ENCODE peak calls at places on chromosomes 5 and 9, in four cellular contexts. Y is effector memory CD4-positive, alpha-beta T cell; N is RPMI8226; E is HAP-1. Q is an unnamed sample.

GRCh38 chr5:190366-191035 is 794 bp upstream of the LRRC14B start:
- DNase-seq in Y (no peak), N (peak; percentile 56), E (no peak), Q (no peak)

GRCh38 chr5:116411101-116411571 is 163.5 kb downstream of the SEMA6A start:
- DNase-seq in Y (no peak), N (no peak), E (no peak), Q (no peak)

GRCh38 chr5:96280946-96281393 is 152.1 kb downstream of the PCSK1 start:
- DNase-seq in Y (no peak), N (no peak), E (no peak), Q (no peak)

GRCh38 chr9:79477955-79478751 is 93.6 kb upstream of the TLE4 start:
- DNase-seq in Y (no peak), N (peak; percentile 3), E (no peak), Q (peak; percentile 26)

GRCh38 chr5:4555739-4556285 is 584.3 kb upstream of the ADAMTS16 start:
- DNase-seq in Y (no peak), N (no peak), E (no peak), Q (no peak)

GRCh38 chr9:130343445-130343918 is 77.9 kb downstream of the HMCN2 start:
- DNase-seq in Y (no peak), N (no peak), E (no peak), Q (peak; percentile 60)

GRCh38 chr5:969421-969839 is 39.2 kb upstream of the NKD2 start:
- DNase-seq in Y (no peak), N (no peak), E (no peak), Q (no peak)

GRCh38 chr5:9658726-9659125 is 28.6 kb upstream of the TAS2R1 start:
- DNase-seq in Y (no peak), N (no peak), E (no peak), Q (no peak)

GRCh38 chr5:51691538-51691937 is 308.3 kb downstream of the ISL1 start:
- DNase-seq in Y (no peak), N (no peak), E (peak; percentile 95), Q (no peak)

GRCh38 chr5:107157811-107158210 is 512.9 kb downstream of the EFNA5 start:
- DNase-seq in Y (no peak), N (no peak), E (no peak), Q (no peak)

GRCh38 chr9:132698989-132699388 is 28.7 kb downstream of the GTF3C4 start:
- DNase-seq in Y (no peak), N (no peak), E (no peak), Q (no peak)

GRCh38 chr5:164617290-164617689 is 1111.9 kb downstream of the MAT2B start:
- DNase-seq in Y (no peak), N (no peak), E (no peak), Q (no peak)

GRCh38 chr9:110069326-110070248 is 138.4 kb downstream of the C9orf152 start:
- DNase-seq in Y (no peak), N (no peak), E (no peak), Q (no peak)

GRCh38 chr9:114524401-114524800 is 19.1 kb upstream of the WHRN start:
- DNase-seq in Y (no peak), N (no peak), E (no peak), Q (no peak)

GRCh38 chr5:3120013-3120412 is 368.5 kb upstream of the IRX2 start:
- DNase-seq in Y (no peak), N (no peak), E (no peak), Q (no peak)

GRCh38 chr9:16925426-16925825 is 55.0 kb upstream of the BNC2 start:
- DNase-seq in Y (no peak), N (no peak), E (no peak), Q (no peak)

GRCh38 chr9:115250646-115251045 is 132.7 kb upstream of the TNC start:
- DNase-seq in Y (no peak), N (no peak), E (no peak), Q (no peak)

GRCh38 chr9:78295731-78296130 is 1.2 kb upstream of the PSAT1 start:
- DNase-seq in Y (no peak), N (no peak), E (no peak), Q (no peak)

GRCh38 chr9:102966999-102967398 is 28.1 kb upstream of the CYLC2 start:
- DNase-seq in Y (no peak), N (no peak), E (no peak), Q (no peak)

GRCh38 chr9:14315754-14316573 is 2.0 kb upstream of the NFIB start:
- DNase-seq in Y (no peak), N (no peak), E (peak; percentile 71), Q (peak; percentile 48)

GRCh38 chr9:105154723-105155191 is 89.7 kb upstream of the SLC44A1 start:
- DNase-seq in Y (no peak), N (no peak), E (no peak), Q (no peak)

GRCh38 chr5:72693001-72693442 is 123.4 kb upstream of the TNPO1 start:
- DNase-seq in Y (no peak), N (no peak), E (no peak), Q (no peak)

GRCh38 chr5:77292026-77292757 is 81.7 kb downstream of the PDE8B start:
- DNase-seq in Y (no peak), N (no peak), E (no peak), Q (no peak)

GRCh38 chr5:3122216-3122615 is 370.7 kb upstream of the IRX2 start:
- DNase-seq in Y (no peak), N (no peak), E (no peak), Q (no peak)

GRCh38 chr9:129405089-129405830 is 215.6 kb downstream of the C9orf50 start:
- DNase-seq in Y (no peak), N (no peak), E (no peak), Q (no peak)

GRCh38 chr9:134477927-134478326 is 151.7 kb downstream of the RXRA start:
- DNase-seq in Y (no peak), N (no peak), E (no peak), Q (no peak)

GRCh38 chr9:137077758-137078693 is 709 bp downstream of the UAP1L1 start:
- DNase-seq in Y (no peak), N (no peak), E (no peak), Q (no peak)

GRCh38 chr9:34809504-34810186 is 99.7 kb upstream of the CCL21 start:
- DNase-seq in Y (no peak), N (no peak), E (no peak), Q (peak; percentile 18)